ENCODE peak calls at places on chromosome X, in five cellular contexts. One of them, this sample, is unnamed.

GRCh38 chrX:15804563-15804962 is 14.3 kb downstream of the ZRSR2 start:
- DNase-seq in NCI-H1105 treated with DMSO at 0.1 percent for 48 hours: no peak
- DNase-seq in NCI-H1092 treated with DMSO at 0.1 percent for 48 hours: no peak
- DNase-seq in neural crest cell: no peak
- DNase-seq in pancreas: no peak
- DNase-seq in this sample: no peak

GRCh38 chrX:115330498-115331138 is 41.1 kb downstream of the LUZP4 start:
- DNase-seq in neural crest cell: peak
- DNase-seq in pancreas: no peak
- DNase-seq in NCI-H1092 treated with DMSO at 0.1 percent for 48 hours: peak
- DNase-seq in NCI-H1105 treated with DMSO at 0.1 percent for 48 hours: peak
- DNase-seq in this sample: peak

GRCh38 chrX:12447448-12448154 is 309.3 kb downstream of the FRMPD4 start:
- DNase-seq in NCI-H1092 treated with DMSO at 0.1 percent for 48 hours: no peak
- DNase-seq in pancreas: no peak
- DNase-seq in NCI-H1105 treated with DMSO at 0.1 percent for 48 hours: no peak
- DNase-seq in neural crest cell: no peak
- DNase-seq in this sample: no peak

GRCh38 chrX:16061296-16061695 is 62.1 kb upstream of the GRPR start:
- DNase-seq in NCI-H1092 treated with DMSO at 0.1 percent for 48 hours: no peak
- DNase-seq in pancreas: no peak
- DNase-seq in NCI-H1105 treated with DMSO at 0.1 percent for 48 hours: no peak
- DNase-seq in neural crest cell: no peak
- DNase-seq in this sample: no peak

GRCh38 chrX:123859409-123859827 is 435 bp upstream of the XIAP start:
- DNase-seq in pancreas: no peak
- DNase-seq in NCI-H1092 treated with DMSO at 0.1 percent for 48 hours: peak
- DNase-seq in NCI-H1105 treated with DMSO at 0.1 percent for 48 hours: peak
- DNase-seq in neural crest cell: no peak
- DNase-seq in this sample: no peak

GRCh38 chrX:55159556-55159955 is 60.6 kb upstream of the PAGE5 start:
- DNase-seq in pancreas: no peak
- DNase-seq in NCI-H1092 treated with DMSO at 0.1 percent for 48 hours: no peak
- DNase-seq in NCI-H1105 treated with DMSO at 0.1 percent for 48 hours: no peak
- DNase-seq in neural crest cell: no peak
- DNase-seq in this sample: no peak

GRCh38 chrX:33336783-33337182 is 125.4 kb upstream of the DMD start:
- DNase-seq in pancreas: no peak
- DNase-seq in NCI-H1092 treated with DMSO at 0.1 percent for 48 hours: peak
- DNase-seq in neural crest cell: peak
- DNase-seq in NCI-H1105 treated with DMSO at 0.1 percent for 48 hours: no peak
- DNase-seq in this sample: no peak

GRCh38 chrX:9466115-9466495 is 1.2 kb downstream of the TBL1X start:
- DNase-seq in NCI-H1105 treated with DMSO at 0.1 percent for 48 hours: peak
- DNase-seq in neural crest cell: peak
- DNase-seq in pancreas: peak
- DNase-seq in NCI-H1092 treated with DMSO at 0.1 percent for 48 hours: peak
- DNase-seq in this sample: peak

GRCh38 chrX:153662266-153662665 is 11.3 kb downstream of the PNCK start:
- DNase-seq in NCI-H1092 treated with DMSO at 0.1 percent for 48 hours: no peak
- DNase-seq in pancreas: peak
- DNase-seq in NCI-H1105 treated with DMSO at 0.1 percent for 48 hours: no peak
- DNase-seq in neural crest cell: no peak
- DNase-seq in this sample: no peak

GRCh38 chrX:111511477-111511876 is at the start of gene SERTM2:
- DNase-seq in NCI-H1092 treated with DMSO at 0.1 percent for 48 hours: no peak
- DNase-seq in NCI-H1105 treated with DMSO at 0.1 percent for 48 hours: no peak
- DNase-seq in pancreas: no peak
- DNase-seq in neural crest cell: no peak
- DNase-seq in this sample: no peak

GRCh38 chrX:10245219-10245618 is 88.4 kb downstream of the CLCN4 start:
- DNase-seq in NCI-H1092 treated with DMSO at 0.1 percent for 48 hours: no peak
- DNase-seq in NCI-H1105 treated with DMSO at 0.1 percent for 48 hours: no peak
- DNase-seq in neural crest cell: no peak
- DNase-seq in pancreas: no peak
- DNase-seq in this sample: no peak

GRCh38 chrX:43349363-43349762 is 306.7 kb upstream of the MAOA start:
- DNase-seq in pancreas: no peak
- DNase-seq in NCI-H1092 treated with DMSO at 0.1 percent for 48 hours: peak
- DNase-seq in neural crest cell: peak
- DNase-seq in NCI-H1105 treated with DMSO at 0.1 percent for 48 hours: peak
- DNase-seq in this sample: peak

GRCh38 chrX:19334945-19335626 is 8.6 kb upstream of the PDHA1 start:
- DNase-seq in NCI-H1105 treated with DMSO at 0.1 percent for 48 hours: no peak
- DNase-seq in neural crest cell: no peak
- DNase-seq in NCI-H1092 treated with DMSO at 0.1 percent for 48 hours: no peak
- DNase-seq in pancreas: no peak
- DNase-seq in this sample: no peak

GRCh38 chrX:40142417-40142816 is 44.7 kb upstream of the BCOR start:
- DNase-seq in NCI-H1092 treated with DMSO at 0.1 percent for 48 hours: no peak
- DNase-seq in NCI-H1105 treated with DMSO at 0.1 percent for 48 hours: no peak
- DNase-seq in pancreas: peak
- DNase-seq in neural crest cell: no peak
- DNase-seq in this sample: no peak

GRCh38 chrX:71178908-71179307 is 34.3 kb downstream of the NLGN3 start:
- DNase-seq in neural crest cell: peak
- DNase-seq in pancreas: no peak
- DNase-seq in NCI-H1105 treated with DMSO at 0.1 percent for 48 hours: peak
- DNase-seq in NCI-H1092 treated with DMSO at 0.1 percent for 48 hours: peak
- DNase-seq in this sample: peak

GRCh38 chrX:101744085-101744484 is 84.4 kb upstream of the ARMCX2 start:
- DNase-seq in pancreas: no peak
- DNase-seq in neural crest cell: no peak
- DNase-seq in NCI-H1092 treated with DMSO at 0.1 percent for 48 hours: no peak
- DNase-seq in NCI-H1105 treated with DMSO at 0.1 percent for 48 hours: no peak
- DNase-seq in this sample: no peak

GRCh38 chrX:110741213-110741796 is 54.3 kb downstream of the CHRDL1 start:
- DNase-seq in pancreas: no peak
- DNase-seq in NCI-H1105 treated with DMSO at 0.1 percent for 48 hours: no peak
- DNase-seq in neural crest cell: no peak
- DNase-seq in NCI-H1092 treated with DMSO at 0.1 percent for 48 hours: no peak
- DNase-seq in this sample: no peak

GRCh38 chrX:16678689-16679088 is 28.7 kb downstream of the S100G start:
- DNase-seq in NCI-H1105 treated with DMSO at 0.1 percent for 48 hours: no peak
- DNase-seq in pancreas: no peak
- DNase-seq in NCI-H1092 treated with DMSO at 0.1 percent for 48 hours: no peak
- DNase-seq in neural crest cell: no peak
- DNase-seq in this sample: peak

GRCh38 chrX:7852166-7852565 is 9.2 kb downstream of the VCX start:
- DNase-seq in NCI-H1092 treated with DMSO at 0.1 percent for 48 hours: no peak
- DNase-seq in neural crest cell: no peak
- DNase-seq in NCI-H1105 treated with DMSO at 0.1 percent for 48 hours: no peak
- DNase-seq in pancreas: no peak
- DNase-seq in this sample: no peak

GRCh38 chrX:49197543-49198087 is 2.4 kb downstream of the SYP start:
- DNase-seq in NCI-H1092 treated with DMSO at 0.1 percent for 48 hours: no peak
- DNase-seq in pancreas: no peak
- DNase-seq in NCI-H1105 treated with DMSO at 0.1 percent for 48 hours: no peak
- DNase-seq in neural crest cell: no peak
- DNase-seq in this sample: no peak

GRCh38 chrX:50769389-50770063 is 44.5 kb downstream of the SHROOM4 start:
- DNase-seq in NCI-H1092 treated with DMSO at 0.1 percent for 48 hours: no peak
- DNase-seq in pancreas: no peak
- DNase-seq in neural crest cell: no peak
- DNase-seq in NCI-H1105 treated with DMSO at 0.1 percent for 48 hours: no peak
- DNase-seq in this sample: no peak

GRCh38 chrX:151984328-151984727 is 9.9 kb upstream of the GABRE start:
- DNase-seq in pancreas: no peak
- DNase-seq in NCI-H1105 treated with DMSO at 0.1 percent for 48 hours: no peak
- DNase-seq in NCI-H1092 treated with DMSO at 0.1 percent for 48 hours: no peak
- DNase-seq in neural crest cell: no peak
- DNase-seq in this sample: no peak

GRCh38 chrX:10633722-10634121 is 13.3 kb upstream of the MID1 start:
- DNase-seq in neural crest cell: no peak
- DNase-seq in NCI-H1105 treated with DMSO at 0.1 percent for 48 hours: peak
- DNase-seq in pancreas: no peak
- DNase-seq in NCI-H1092 treated with DMSO at 0.1 percent for 48 hours: no peak
- DNase-seq in this sample: peak

GRCh38 chrX:153474718-153475117 is 4.3 kb upstream of the HAUS7 start:
- DNase-seq in NCI-H1092 treated with DMSO at 0.1 percent for 48 hours: peak
- DNase-seq in NCI-H1105 treated with DMSO at 0.1 percent for 48 hours: no peak
- DNase-seq in pancreas: no peak
- DNase-seq in neural crest cell: peak
- DNase-seq in this sample: peak

GRCh38 chrX:20063716-20064351 is 52.9 kb downstream of the MAP7D2 start:
- DNase-seq in neural crest cell: no peak
- DNase-seq in pancreas: no peak
- DNase-seq in NCI-H1092 treated with DMSO at 0.1 percent for 48 hours: no peak
- DNase-seq in NCI-H1105 treated with DMSO at 0.1 percent for 48 hours: no peak
- DNase-seq in this sample: no peak

GRCh38 chrX:104430720-104431119 is 135.3 kb upstream of the IL1RAPL2 start:
- DNase-seq in NCI-H1105 treated with DMSO at 0.1 percent for 48 hours: no peak
- DNase-seq in neural crest cell: no peak
- DNase-seq in NCI-H1092 treated with DMSO at 0.1 percent for 48 hours: no peak
- DNase-seq in pancreas: no peak
- DNase-seq in this sample: no peak

GRCh38 chrX:40154229-40154852 is 56.6 kb upstream of the BCOR start:
- DNase-seq in pancreas: peak
- DNase-seq in NCI-H1092 treated with DMSO at 0.1 percent for 48 hours: peak
- DNase-seq in NCI-H1105 treated with DMSO at 0.1 percent for 48 hours: no peak
- DNase-seq in neural crest cell: peak
- DNase-seq in this sample: peak

GRCh38 chrX:29661290-29661689 is 554.1 kb upstream of the MAGEB2 start:
- DNase-seq in NCI-H1105 treated with DMSO at 0.1 percent for 48 hours: no peak
- DNase-seq in NCI-H1092 treated with DMSO at 0.1 percent for 48 hours: no peak
- DNase-seq in pancreas: no peak
- DNase-seq in neural crest cell: no peak
- DNase-seq in this sample: no peak

GRCh38 chrX:1249101-1249887 is 19.3 kb upstream of the CSF2RA start:
- DNase-seq in NCI-H1105 treated with DMSO at 0.1 percent for 48 hours: no peak
- DNase-seq in neural crest cell: peak
- DNase-seq in pancreas: no peak
- DNase-seq in NCI-H1092 treated with DMSO at 0.1 percent for 48 hours: no peak
- DNase-seq in this sample: peak

GRCh38 chrX:129653985-129654651 is 638 bp downstream of the APLN start:
- DNase-seq in pancreas: peak
- DNase-seq in NCI-H1092 treated with DMSO at 0.1 percent for 48 hours: peak
- DNase-seq in NCI-H1105 treated with DMSO at 0.1 percent for 48 hours: no peak
- DNase-seq in neural crest cell: peak
- DNase-seq in this sample: peak

GRCh38 chrX:136126371-136126770 is 21.0 kb upstream of the FHL1 start:
- DNase-seq in neural crest cell: no peak
- DNase-seq in pancreas: no peak
- DNase-seq in NCI-H1092 treated with DMSO at 0.1 percent for 48 hours: no peak
- DNase-seq in NCI-H1105 treated with DMSO at 0.1 percent for 48 hours: no peak
- DNase-seq in this sample: no peak

GRCh38 chrX:131752493-131753198 is 208.8 kb downstream of the OR13H1 start:
- DNase-seq in pancreas: no peak
- DNase-seq in NCI-H1105 treated with DMSO at 0.1 percent for 48 hours: no peak
- DNase-seq in neural crest cell: no peak
- DNase-seq in NCI-H1092 treated with DMSO at 0.1 percent for 48 hours: no peak
- DNase-seq in this sample: peak

GRCh38 chrX:54482839-54483593 is 13.0 kb downstream of the FGD1 start:
- DNase-seq in pancreas: no peak
- DNase-seq in NCI-H1092 treated with DMSO at 0.1 percent for 48 hours: no peak
- DNase-seq in neural crest cell: no peak
- DNase-seq in NCI-H1105 treated with DMSO at 0.1 percent for 48 hours: no peak
- DNase-seq in this sample: peak

GRCh38 chrX:3129256-3129655 is 88.0 kb downstream of the ARSF start:
- DNase-seq in NCI-H1092 treated with DMSO at 0.1 percent for 48 hours: no peak
- DNase-seq in NCI-H1105 treated with DMSO at 0.1 percent for 48 hours: no peak
- DNase-seq in neural crest cell: no peak
- DNase-seq in pancreas: no peak
- DNase-seq in this sample: no peak

GRCh38 chrX:154321624-154322023 is 26.0 kb downstream of the TKTL1 start:
- DNase-seq in NCI-H1092 treated with DMSO at 0.1 percent for 48 hours: peak
- DNase-seq in neural crest cell: no peak
- DNase-seq in NCI-H1105 treated with DMSO at 0.1 percent for 48 hours: no peak
- DNase-seq in pancreas: no peak
- DNase-seq in this sample: no peak

GRCh38 chrX:67780694-67781109 is 236.9 kb downstream of the AR start:
- DNase-seq in pancreas: no peak
- DNase-seq in NCI-H1092 treated with DMSO at 0.1 percent for 48 hours: peak
- DNase-seq in neural crest cell: no peak
- DNase-seq in NCI-H1105 treated with DMSO at 0.1 percent for 48 hours: no peak
- DNase-seq in this sample: no peak

GRCh38 chrX:19758536-19758935 is 128.9 kb downstream of the SH3KBP1 start:
- DNase-seq in NCI-H1092 treated with DMSO at 0.1 percent for 48 hours: no peak
- DNase-seq in neural crest cell: no peak
- DNase-seq in NCI-H1105 treated with DMSO at 0.1 percent for 48 hours: no peak
- DNase-seq in pancreas: no peak
- DNase-seq in this sample: no peak

This sample was measured in retina.